ENCODE peak calls at places on chromosomes 16 and 17, in seven cellular contexts. G is CD4-positive, alpha-beta T cell; U is retinal pigment epithelial cell; F is fibroblast of mammary gland; O is GM12864; Z is GM06990; X is stomach. Q is an unnamed sample.

GRCh38 chr17:45376171-45376564 is 56.5 kb downstream of the ARHGAP27 start:
- DNase-seq in G (no peak), U (no peak), F (no peak), O (no peak), Z (no peak), X (no peak), Q (no peak)

GRCh38 chr17:57809879-57810278 is 40.0 kb downstream of the MRPS23 start:
- DNase-seq in G (no peak), U (no peak), F (no peak), O (no peak), Z (no peak), X (no peak), Q (no peak)

GRCh38 chr16:61798741-61799140 is 237.5 kb downstream of the CDH8 start:
- DNase-seq in G (no peak), U (no peak), F (no peak), O (no peak), Z (no peak), X (no peak), Q (no peak)

GRCh38 chr16:73384561-73384960 is 336.6 kb upstream of the ZFHX3 start:
- DNase-seq in G (no peak), U (no peak), F (no peak), O (no peak), Z (no peak), X (no peak), Q (no peak)

GRCh38 chr17:7889166-7889584 is 586 bp downstream of the CHD3 start:
- DNase-seq in G (peak; percentile 13), U (peak; percentile 83), F (peak; percentile 96), O (no peak), Z (no peak), X (peak; percentile 99), Q (peak; percentile 49)

GRCh38 chr16:83552193-83552592 is 255.6 kb upstream of the HSBP1 start:
- DNase-seq in G (no peak), U (no peak), F (peak; percentile 33), O (no peak), Z (no peak), X (no peak), Q (no peak)

GRCh38 chr17:47970725-47971511 is at the start of gene CDK5RAP3:
- DNase-seq in G (peak; percentile 97), U (peak; percentile 96), F (peak; percentile 99), O (peak; percentile 98), Z (peak; percentile 99), X (peak; percentile 100), Q (peak; percentile 100)

GRCh38 chr17:71237903-71238538 is 882.8 kb upstream of the SOX9 start:
- DNase-seq in G (no peak), U (no peak), F (peak; percentile 53), O (no peak), Z (no peak), X (no peak), Q (no peak)

GRCh38 chr17:31696703-31697325 is 162.2 kb downstream of the COPRS start:
- DNase-seq in G (no peak), U (no peak), F (no peak), O (no peak), Z (no peak), X (no peak), Q (no peak)

GRCh38 chr17:78771758-78772382 is 10.2 kb downstream of the CYTH1 start:
- DNase-seq in G (no peak), U (no peak), F (no peak), O (no peak), Z (peak; percentile 78), X (no peak), Q (no peak)

GRCh38 chr17:60676758-60677307 is 818 bp upstream of the BCAS3 start:
- DNase-seq in G (no peak), U (no peak), F (no peak), O (no peak), Z (no peak), X (no peak), Q (no peak)

GRCh38 chr16:89729863-89730574 is 8.7 kb downstream of the ZNF276 start:
- DNase-seq in G (no peak), U (no peak), F (no peak), O (no peak), Z (no peak), X (no peak), Q (no peak)

GRCh38 chr17:6084226-6085161 is 14.3 kb downstream of the WSCD1 start:
- DNase-seq in G (no peak), U (no peak), F (no peak), O (no peak), Z (no peak), X (no peak), Q (no peak)

GRCh38 chr17:30395398-30396022 is 16.8 kb downstream of the CPD start:
- DNase-seq in G (no peak), U (no peak), F (no peak), O (no peak), Z (no peak), X (no peak), Q (no peak)

GRCh38 chr17:33464669-33465275 is 171.7 kb upstream of the ASIC2 start:
- DNase-seq in G (no peak), U (no peak), F (no peak), O (no peak), Z (no peak), X (no peak), Q (no peak)

GRCh38 chr17:63337579-63337978 is 108.5 kb downstream of the CYB561 start:
- DNase-seq in G (no peak), U (no peak), F (peak; percentile 28), O (no peak), Z (no peak), X (no peak), Q (no peak)

GRCh38 chr16:90034504-90034903 is 15.2 kb upstream of the DBNDD1 start:
- DNase-seq in G (no peak), U (no peak), F (no peak), O (no peak), Z (no peak), X (no peak), Q (no peak)

GRCh38 chr17:63930951-63931575 is 1.1 kb downstream of the CD79B start:
- DNase-seq in G (peak; percentile 48), U (no peak), F (no peak), O (peak; percentile 52), Z (peak; percentile 74), X (peak; percentile 56), Q (peak; percentile 26)

GRCh38 chr17:83182620-83183063 is 103.2 kb downstream of the METRNL start:
- DNase-seq in G (no peak), U (no peak), F (no peak), O (no peak), Z (no peak), X (no peak), Q (no peak)

GRCh38 chr17:7234100-7235012 is at the start of gene DVL2:
- DNase-seq in G (peak; percentile 92), U (peak; percentile 83), F (peak; percentile 94), O (peak; percentile 79), Z (peak; percentile 92), X (peak; percentile 96), Q (peak; percentile 89)

GRCh38 chr16:28089205-28089991 is 25.9 kb upstream of the GSG1L start:
- DNase-seq in G (no peak), U (no peak), F (no peak), O (no peak), Z (no peak), X (no peak), Q (no peak)

GRCh38 chr16:28089992-28090365 is 26.5 kb upstream of the GSG1L start:
- DNase-seq in G (no peak), U (no peak), F (no peak), O (no peak), Z (no peak), X (no peak), Q (no peak)

GRCh38 chr16:28091706-28092105 is 28.2 kb upstream of the GSG1L start:
- DNase-seq in G (no peak), U (no peak), F (no peak), O (no peak), Z (no peak), X (no peak), Q (no peak)

GRCh38 chr16:28092721-28093382 is 29.3 kb upstream of the GSG1L start:
- DNase-seq in G (no peak), U (no peak), F (no peak), O (no peak), Z (no peak), X (no peak), Q (no peak)

GRCh38 chr16:28090646-28091377 is 27.3 kb upstream of the GSG1L start:
- DNase-seq in G (no peak), U (peak; percentile 16), F (peak; percentile 45), O (no peak), Z (no peak), X (no peak), Q (peak; percentile 38)
- TF ChIP-seq CTCF in G (no peak), U (peak; percentile 41), F (peak; percentile 20), O (peak; percentile 17), Z (peak; percentile 32), X (no peak), Q (peak; percentile 52)

GRCh38 chr16:28218109-28218508 is 6.3 kb upstream of the XPO6 start:
- DNase-seq in G (peak; percentile 57), U (no peak), F (peak; percentile 66), O (peak; percentile 33), Z (peak; percentile 18), X (peak; percentile 37), Q (peak; percentile 9)
- TF ChIP-seq CTCF in G (peak; percentile 70), U (peak; percentile 53), F (peak; percentile 65), O (peak; percentile 81), Z (peak; percentile 79), X (peak; percentile 39), Q (no peak)

DNA sequence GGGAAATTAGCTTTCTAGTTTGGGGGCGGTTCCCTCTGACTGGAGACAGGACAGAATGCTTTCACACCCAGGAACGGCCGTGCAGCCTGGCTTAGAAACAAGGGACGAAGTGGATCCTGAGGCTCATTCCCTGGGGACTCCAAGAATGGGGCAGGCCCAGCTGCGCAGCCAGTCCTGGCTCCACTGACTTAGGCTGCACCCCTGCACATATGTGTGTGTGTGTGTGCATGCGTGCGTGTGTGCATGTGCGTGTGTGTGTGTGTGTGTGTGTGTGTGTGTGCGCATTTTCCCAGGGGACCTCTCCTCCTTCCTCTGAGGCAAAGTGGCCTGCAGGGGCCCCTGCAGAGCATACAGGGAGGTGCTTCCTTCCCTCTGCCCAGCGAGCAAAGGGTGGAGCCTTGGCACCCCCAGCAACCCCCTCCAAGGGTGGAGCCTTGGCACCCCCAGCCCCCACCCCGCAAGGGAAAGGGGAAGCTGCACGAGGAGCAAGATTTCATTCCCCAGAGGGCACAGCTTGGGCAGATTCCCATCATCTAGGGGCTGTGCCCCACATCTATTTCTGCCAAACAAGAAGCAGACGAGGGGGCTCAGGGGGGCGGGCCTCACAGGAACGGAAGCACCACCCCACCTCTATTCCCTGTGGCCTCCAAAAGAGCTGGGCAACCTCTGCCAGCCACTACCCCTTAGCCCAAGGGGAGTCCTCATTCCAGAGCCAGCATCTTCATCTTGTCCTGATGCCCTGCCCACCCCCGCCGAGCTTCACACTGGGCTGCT is 97.6 kb upstream of the CBX4 start:
- DNase-seq in G (no peak), U (no peak), F (no peak), O (no peak), Z (no peak), X (no peak), Q (no peak)
- TF ChIP-seq CTCF in G (no peak), U (no peak), F (no peak), O (no peak), Z (no peak), X (no peak), Q (no peak)

GRCh38 chr17:69084911-69085310 is 24.2 kb upstream of the ABCA9 start:
- DNase-seq in G (no peak), U (no peak), F (no peak), O (no peak), Z (peak; percentile 9), X (no peak), Q (peak; percentile 21)
- TF ChIP-seq CTCF in G (no peak), U (peak; percentile 51), F (peak; percentile 36), O (peak; percentile 29), Z (no peak), X (no peak), Q (peak; percentile 86)

Q was measured in endothelial cell.